ENCODE peak calls at places on chromosomes 3 and 15, in six cellular contexts. W is IMR-90, C is neuronal stem cell, U is mesenchymal stem cell, P is H1, Y is trophoblast cell. V is an unnamed sample.

GRCh38 chr3:195811756-195812155 is at the start of gene MUC4:
- DNase-seq in P (no peak), C (no peak), W (no peak), Y (no peak), U (no peak), V (peak; percentile 31)

GRCh38 chr3:19065027-19065426 is 83.3 kb upstream of the KCNH8 start:
- DNase-seq in C (peak; percentile 6), W (no peak), Y (no peak), U (no peak), P (no peak), V (peak; percentile 33)

GRCh38 chr3:162287600-162287999 is 791.0 kb downstream of the OTOL1 start:
- DNase-seq in C (no peak), Y (no peak), U (no peak), W (no peak), P (no peak), V (no peak)

GRCh38 chr3:129525341-129525968 is 3.0 kb upstream of the RHO start:
- DNase-seq in U (peak; percentile 61), Y (peak; percentile 20), C (no peak), P (no peak), W (peak; percentile 79), V (no peak)

GRCh38 chr3:22089284-22089683 is 338.3 kb upstream of the ZNF385D start:
- DNase-seq in C (peak; percentile 12), P (no peak), U (peak; percentile 11), Y (no peak), W (peak; percentile 1), V (peak; percentile 58)

GRCh38 chr15:85785887-85786777 is 8.6 kb downstream of the KLHL25 start:
- DNase-seq in P (no peak), W (peak; percentile 58), C (no peak), U (peak; percentile 38), Y (no peak), V (peak; percentile 70)

GRCh38 chr3:4990061-4990460 is 10.8 kb downstream of the BHLHE40 start:
- DNase-seq in P (no peak), W (no peak), C (no peak), Y (no peak), U (no peak), V (no peak)

GRCh38 chr3:115341208-115341607 is 194.1 kb upstream of the ZBTB20 start:
- DNase-seq in U (peak; percentile 64), P (no peak), C (no peak), Y (no peak), W (peak; percentile 78), V (no peak)

GRCh38 chr3:25532763-25533162 is 104.7 kb downstream of the RARB start:
- DNase-seq in W (peak; percentile 33), C (no peak), P (peak; percentile 72), U (no peak), Y (no peak), V (peak; percentile 58)

GRCh38 chr15:36925671-36926421 is 174.5 kb downstream of the MEIS2 start:
- DNase-seq in U (no peak), C (no peak), Y (no peak), W (no peak), P (no peak), V (peak; percentile 42)

GRCh38 chr3:1506090-1506489 is 413.3 kb downstream of the CNTN6 start:
- DNase-seq in U (no peak), Y (no peak), W (no peak), C (no peak), P (no peak), V (peak; percentile 14)

GRCh38 chr15:94582368-94582767 is 351.0 kb downstream of the MCTP2 start:
- DNase-seq in C (peak; percentile 46), P (peak; percentile 59), U (peak; percentile 22), W (no peak), Y (peak; percentile 11), V (peak; percentile 85)

DNA sequence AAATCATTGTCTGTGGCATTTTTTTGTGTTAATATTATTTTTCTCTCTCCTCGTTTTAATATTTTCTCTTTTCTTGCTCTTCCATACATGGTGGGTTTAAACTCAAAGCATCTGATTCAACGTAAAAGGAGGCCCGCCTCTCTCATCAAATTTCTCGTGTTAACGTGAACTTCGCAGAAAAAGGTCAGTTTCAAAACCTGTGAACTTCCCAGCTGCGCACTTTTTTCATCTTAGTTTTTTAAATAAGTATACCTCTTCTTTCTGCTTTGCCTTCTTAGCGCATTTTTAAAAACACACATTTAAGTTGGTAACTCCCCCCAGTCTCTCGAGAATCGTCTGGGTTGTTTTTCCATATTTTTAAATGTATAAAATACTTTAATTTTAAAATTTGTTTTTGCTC is 9.1 kb downstream of the SHOX2 start:
- DNase-seq in C (no peak), W (no peak), Y (no peak), U (no peak), P (no peak), V (no peak)
- H3K4me3 ChIP-seq in C (no peak overlapping the region), W (no peak overlapping the region), Y (no peak overlapping the region), U (no peak overlapping the region), P (no peak overlapping the region), V (no peak overlapping the region)

GRCh38 chr3:143427626-143428025 is 308.1 kb downstream of the CHST2 start:
- DNase-seq in U (no peak), P (no peak), W (no peak), Y (no peak), C (no peak), V (no peak)

GRCh38 chr3:143428351-143428750 is 308.8 kb downstream of the CHST2 start:
- DNase-seq in U (no peak), C (no peak), Y (no peak), W (no peak), P (no peak), V (no peak)

GRCh38 chr3:143421556-143421955 is 302.0 kb downstream of the CHST2 start:
- DNase-seq in Y (no peak), P (no peak), W (no peak), U (peak; percentile 22), C (no peak), V (no peak)

GRCh38 chr3:143429628-143430514 is 310.3 kb downstream of the CHST2 start:
- DNase-seq in C (no peak), W (peak; percentile 27), U (peak; percentile 48), P (no peak), Y (no peak), V (peak; percentile 77)

DNA sequence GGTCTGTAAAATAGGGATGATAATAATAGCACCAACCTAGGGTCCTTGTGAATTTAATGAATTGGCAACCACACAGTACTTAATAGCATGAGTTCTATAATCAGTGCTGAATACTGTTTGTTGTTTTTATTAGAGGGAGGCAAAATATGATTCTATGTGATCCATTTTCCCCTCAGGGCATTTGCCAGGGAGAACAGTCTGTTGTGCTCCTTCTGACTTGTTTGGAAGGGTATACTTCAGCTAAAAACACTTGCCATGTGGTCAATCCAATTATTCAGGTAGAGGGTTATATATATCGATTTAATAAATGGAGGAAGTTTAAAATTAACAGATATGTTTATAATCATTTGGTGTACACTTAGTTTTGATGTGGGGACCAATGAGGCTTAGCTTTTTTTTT is 305.3 kb downstream of the CHST2 start:
- DNase-seq in Y (no peak), U (no peak), P (no peak), C (no peak), W (no peak), V (no peak)
- H2BK5ac ChIP-seq in Y (no peak overlapping the region), U (no peak overlapping the region), P (no peak overlapping the region), C (no peak overlapping the region), W (no peak overlapping the region), V (no peak overlapping the region)

GRCh38 chr3:57758686-57759085 is 2.6 kb downstream of the SLMAP start:
- DNase-seq in C (no peak), P (no peak), Y (no peak), W (peak; percentile 39), U (peak; percentile 10), V (no peak)
- H3K4me3 ChIP-seq in C (no peak overlapping the region), P (no peak overlapping the region), Y (no peak overlapping the region), W (no peak overlapping the region), U (no peak overlapping the region), V (no peak overlapping the region)

DNA sequence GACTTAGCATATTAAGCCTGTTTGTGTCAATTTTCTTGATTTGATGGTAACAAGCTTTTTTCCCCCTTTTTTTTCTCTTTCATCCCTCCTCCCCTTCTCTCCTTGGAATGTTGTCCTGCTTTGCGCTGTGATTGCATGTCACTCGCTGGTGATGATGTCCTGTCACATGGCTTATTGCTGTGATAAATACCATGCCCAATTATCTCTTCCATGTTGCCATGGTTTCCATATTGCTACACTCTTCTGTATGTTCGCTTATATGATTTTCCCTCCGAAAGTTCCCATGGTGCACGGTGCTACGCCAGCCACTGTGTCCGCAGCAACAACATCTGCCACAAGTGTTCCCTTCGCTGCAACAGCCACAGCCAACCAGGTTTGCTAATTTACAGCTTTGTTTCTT is 187.3 kb downstream of the MBNL1 start:
- DNase-seq in Y (no peak), P (no peak), W (no peak), C (no peak), U (no peak), V (no peak)
- H2BK5ac ChIP-seq in Y (no peak overlapping the region), P (no peak overlapping the region), W (no peak overlapping the region), C (no peak overlapping the region), U (no peak overlapping the region), V (no peak overlapping the region)

GRCh38 chr15:96359772-96360498 is 29.4 kb downstream of the NR2F2 start:
- DNase-seq in Y (no peak), W (no peak), U (peak; percentile 76), C (no peak), P (peak; percentile 74), V (peak; percentile 64)

GRCh38 chr15:96356494-96357455 is 26.3 kb downstream of the NR2F2 start:
- DNase-seq in C (peak; percentile 79), P (peak; percentile 96), Y (peak; percentile 60), W (peak; percentile 89), U (peak; percentile 90), V (peak; percentile 65)

GRCh38 chr15:96359371-96359771 is 28.9 kb downstream of the NR2F2 start:
- DNase-seq in U (peak; percentile 34), P (no peak), W (no peak), Y (no peak), C (no peak), V (peak; percentile 31)

GRCh38 chr15:96358795-96359190 is 28.3 kb downstream of the NR2F2 start:
- DNase-seq in W (no peak), C (no peak), P (no peak), Y (no peak), U (no peak), V (no peak)

GRCh38 chr15:96358006-96358794 is 27.7 kb downstream of the NR2F2 start:
- DNase-seq in P (no peak), U (no peak), W (no peak), Y (no peak), C (no peak), V (peak; percentile 16)
- H3K4me3 ChIP-seq in P (no peak overlapping the region), U (no peak overlapping the region), W (peak overlapping the region; percentile 75), Y (no peak overlapping the region), C (peak overlapping the region; percentile 7), V (no peak overlapping the region)

DNA sequence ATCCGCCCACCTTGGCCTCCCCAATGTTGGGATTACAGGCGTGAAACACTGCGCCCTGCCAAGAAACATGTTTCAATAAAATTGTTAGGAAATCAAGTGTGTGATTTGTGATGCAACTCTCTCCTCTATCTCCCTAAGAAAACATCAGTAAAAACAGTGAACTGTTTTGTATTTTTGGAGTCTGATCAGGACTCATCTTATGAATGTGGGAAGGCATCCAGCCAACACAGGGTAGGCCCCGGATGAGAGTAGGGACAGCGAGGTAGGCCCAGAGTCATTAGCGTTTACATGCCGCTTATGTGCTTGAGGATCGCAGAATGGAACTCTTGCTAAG is 884 bp upstream of the GLYCTK start:
- DNase-seq in U (no peak), Y (no peak), W (no peak), C (no peak), P (no peak), V (no peak)
- H2BK5ac ChIP-seq in U (no peak overlapping the region), Y (no peak overlapping the region), W (peak overlapping the region; percentile 53), C (peak overlapping the region; percentile 93), P (peak overlapping the region; percentile 35), V (no peak overlapping the region)

GRCh38 chr3:86986666-86987420 is 4.1 kb downstream of the VGLL3 start:
- DNase-seq in W (peak; percentile 65), U (peak; percentile 40), C (no peak), Y (no peak), P (no peak), V (no peak)
- H3K4me3 ChIP-seq in W (peak overlapping the region; percentile 38), U (no peak overlapping the region), C (no peak overlapping the region), Y (no peak overlapping the region), P (no peak overlapping the region), V (no peak overlapping the region)

V was measured in mesendoderm.